ENCODE peak calls at places on chromosomes 3 and 15, in eight cellular contexts. E is uterus, F is IMR-90, V is ovary, Q is K562, K is breast epithelium, O is sigmoid colon, R is tibial nerve. T is an unnamed sample.
A peak's percentile ranks its signal among the peaks of the same experiment; 100 is the strongest.

GRCh38 chr15:55164284-55164683 is 32.5 kb downstream of the RSL24D1 start:
- DNase-seq in R (no peak), V (no peak), F (no peak), E (no peak), O (no peak), Q (no peak), K (no peak), T (no peak)

GRCh38 chr3:56590814-56591213 is 33.8 kb downstream of the CCDC66 start:
- DNase-seq in Q (no peak), R (no peak), V (no peak), E (no peak), F (peak; percentile 12), K (no peak), O (no peak), T (no peak)

GRCh38 chr3:129657261-129658046 is 51.0 kb upstream of the PLXND1 start:
- DNase-seq in F (peak; percentile 42), O (no peak), Q (no peak), V (no peak), K (no peak), E (no peak), R (no peak), T (no peak)

GRCh38 chr3:120171134-120171863 is 77.1 kb upstream of the GSK3B start:
- DNase-seq in R (no peak), E (no peak), F (peak; percentile 47), Q (no peak), O (no peak), K (no peak), V (no peak), T (no peak)

GRCh38 chr3:45778761-45779201 is 17.6 kb downstream of the SLC6A20 start:
- DNase-seq in E (no peak), Q (no peak), V (no peak), O (no peak), R (no peak), K (no peak), F (no peak), T (peak; percentile 5)

GRCh38 chr15:37015025-37015424 is 85.3 kb downstream of the MEIS2 start:
- DNase-seq in K (no peak), R (no peak), V (no peak), F (no peak), O (no peak), E (no peak), Q (no peak), T (peak; percentile 51)

GRCh38 chr3:109081746-109082510 is 36.0 kb downstream of the MORC1 start:
- DNase-seq in V (no peak), F (peak; percentile 54), E (no peak), Q (peak; percentile 14), K (no peak), O (no peak), R (peak; percentile 11), T (no peak)

GRCh38 chr3:138937690-138938055 is 9.3 kb downstream of the FOXL2 start:
- DNase-seq in F (no peak), O (peak; percentile 63), V (peak; percentile 48), E (no peak), K (no peak), Q (no peak), R (no peak), T (no peak)

GRCh38 chr15:101803676-101804075 is 367 bp downstream of the OR4F6 start:
- DNase-seq in V (no peak), O (no peak), E (no peak), Q (no peak), K (no peak), F (peak; percentile 34), R (no peak), T (no peak)

GRCh38 chr3:64174328-64174727 is 50.9 kb downstream of the PRICKLE2 start:
- DNase-seq in V (no peak), O (no peak), R (no peak), K (peak; percentile 62), Q (no peak), E (no peak), F (no peak), T (no peak)

GRCh38 chr15:34038404-34039179 is 412 bp downstream of the AVEN start:
- DNase-seq in O (peak; percentile 88), V (peak; percentile 83), K (peak; percentile 33), R (peak; percentile 58), Q (peak; percentile 75), E (peak; percentile 81), F (peak; percentile 70), T (peak; percentile 89)
- TF ChIP-seq POLR2A in O (no peak), V (peak; percentile 56), K (no peak), R (peak; percentile 56), Q (no peak), E (peak; percentile 75), F (peak; percentile 81), T (no peak)

DNA sequence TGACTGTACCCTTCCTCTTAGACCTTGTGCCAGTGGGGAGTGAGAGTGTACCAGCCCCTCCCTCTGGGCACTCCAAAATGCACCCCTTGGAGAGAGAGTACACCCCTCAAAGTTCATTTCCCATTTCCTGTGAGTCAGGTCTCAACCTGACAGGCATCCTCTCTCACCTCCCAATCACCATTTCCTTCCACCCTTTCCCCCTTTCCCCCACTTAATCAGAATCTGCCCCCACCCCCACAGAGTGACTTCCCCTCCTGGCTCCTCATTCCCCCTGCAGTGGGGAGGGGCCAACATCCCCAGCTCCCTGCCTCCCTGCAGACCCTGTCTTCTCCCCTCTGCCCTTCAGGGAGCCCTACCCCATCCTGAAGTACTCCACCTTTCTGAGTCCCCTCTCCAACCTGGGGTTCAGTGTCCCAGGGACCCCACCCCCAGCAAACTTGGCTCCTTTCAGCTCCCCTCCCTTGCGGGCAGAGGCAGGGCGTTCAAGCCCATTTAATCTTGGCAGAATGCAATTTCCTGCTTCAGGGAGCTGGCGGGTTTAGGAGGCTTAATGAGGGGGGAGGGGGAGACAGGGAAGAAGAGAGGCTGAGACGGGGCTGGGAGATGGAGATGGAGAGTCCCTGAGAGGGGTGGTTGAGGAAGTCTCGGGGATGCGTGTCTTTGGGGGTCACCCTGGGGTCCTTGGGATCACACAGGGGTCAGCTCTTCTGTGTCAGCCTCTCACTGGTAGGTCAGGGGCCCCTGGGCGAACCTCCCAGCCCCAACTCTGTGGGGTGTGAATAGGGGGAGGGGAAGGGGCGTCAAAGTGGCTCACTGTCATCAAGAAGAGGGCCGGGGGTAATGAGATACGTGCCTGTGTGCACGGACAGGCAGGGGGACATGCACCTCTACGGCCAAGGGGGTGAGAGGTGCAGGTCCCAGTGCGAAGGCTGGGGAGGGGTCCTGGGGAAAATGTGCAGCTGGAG is 16.6 kb upstream of the SEMA3F start:
- DNase-seq in F (no peak), Q (no peak), V (no peak), O (no peak), K (no peak), R (no peak), E (no peak), T (no peak)
- H3K4me3 ChIP-seq in F (no peak overlapping the region), Q (no peak overlapping the region), V (no peak overlapping the region), O (no peak overlapping the region), K (no peak overlapping the region), R (no peak overlapping the region), E (no peak overlapping the region), T (no peak overlapping the region)

GRCh38 chr15:22963546-22964125 is 16.5 kb downstream of the CYFIP1 start:
- DNase-seq in O (peak; percentile 70), Q (no peak), K (no peak), V (no peak), E (no peak), F (peak; percentile 44), R (no peak), T (no peak)

GRCh38 chr15:22960587-22960986 is 19.6 kb downstream of the CYFIP1 start:
- DNase-seq in V (no peak), R (no peak), F (no peak), K (no peak), E (no peak), O (peak; percentile 39), Q (no peak), T (peak; percentile 29)

GRCh38 chr15:22962611-22963010 is 17.6 kb downstream of the CYFIP1 start:
- DNase-seq in K (no peak), E (no peak), Q (no peak), F (no peak), O (peak; percentile 28), R (no peak), V (no peak), T (no peak)

GRCh38 chr15:22960126-22960525 is 20.0 kb downstream of the CYFIP1 start:
- DNase-seq in K (no peak), V (no peak), R (no peak), E (no peak), F (no peak), Q (no peak), O (peak; percentile 58), T (no peak)

DNA sequence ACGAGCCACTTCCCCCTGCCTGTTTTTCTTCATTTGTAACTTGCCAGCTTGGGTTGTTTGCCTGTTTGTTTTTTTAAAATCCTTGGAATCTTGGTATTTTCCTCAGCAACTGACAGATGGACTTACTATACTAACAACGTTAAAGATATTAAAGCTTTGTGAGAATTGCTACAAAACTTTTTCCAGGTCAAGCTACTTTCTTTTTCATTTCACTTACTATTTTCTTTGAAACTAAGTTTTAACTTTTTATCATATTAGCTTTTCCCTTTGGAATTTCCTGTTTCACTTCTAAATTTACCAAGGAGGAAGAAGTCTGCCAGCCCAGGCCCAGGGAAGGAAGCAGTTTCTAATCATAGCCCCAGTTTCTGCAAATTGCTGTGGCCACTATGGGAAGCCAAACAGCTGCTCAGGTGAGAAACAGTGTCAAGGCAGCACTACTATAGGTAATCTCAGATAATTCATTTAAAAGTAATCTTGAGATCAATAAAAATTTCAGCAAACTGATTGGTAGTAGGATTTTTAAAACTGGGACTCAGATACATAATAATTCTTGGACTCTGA is 18.4 kb downstream of the CYFIP1 start:
- DNase-seq in Q (no peak), R (no peak), O (peak; percentile 48), E (no peak), F (peak; percentile 41), K (no peak), V (no peak), T (no peak)
- H3K4me1 ChIP-seq in Q (no peaks in the 10 kb centered on the region), R (peaks cover 80% of the 10 kb centered on the region), O (peaks cover 79% of the 10 kb centered on the region), E (no peaks in the 10 kb centered on the region), F (peaks cover 23% of the 10 kb centered on the region), K (no peaks in the 10 kb centered on the region), V (peaks cover 11% of the 10 kb centered on the region), T (peaks cover 51% of the 10 kb centered on the region)

GRCh38 chr3:156792114-156792513 is 34.0 kb upstream of the LEKR1 start:
- DNase-seq in K (no peak), R (no peak), V (no peak), Q (no peak), O (no peak), E (no peak), F (no peak), T (no peak)

GRCh38 chr3:156787926-156788663 is 38.1 kb upstream of the LEKR1 start:
- DNase-seq in Q (peak; percentile 62), E (no peak), O (no peak), R (no peak), V (no peak), K (no peak), F (peak; percentile 97), T (no peak)

GRCh38 chr3:156792536-156792935 is 33.6 kb upstream of the LEKR1 start:
- DNase-seq in F (no peak), O (no peak), R (no peak), K (no peak), V (no peak), E (no peak), Q (no peak), T (no peak)

GRCh38 chr3:156788846-156789245 is 37.3 kb upstream of the LEKR1 start:
- DNase-seq in R (no peak), Q (no peak), V (no peak), F (peak; percentile 44), O (no peak), K (no peak), E (no peak), T (no peak)

DNA sequence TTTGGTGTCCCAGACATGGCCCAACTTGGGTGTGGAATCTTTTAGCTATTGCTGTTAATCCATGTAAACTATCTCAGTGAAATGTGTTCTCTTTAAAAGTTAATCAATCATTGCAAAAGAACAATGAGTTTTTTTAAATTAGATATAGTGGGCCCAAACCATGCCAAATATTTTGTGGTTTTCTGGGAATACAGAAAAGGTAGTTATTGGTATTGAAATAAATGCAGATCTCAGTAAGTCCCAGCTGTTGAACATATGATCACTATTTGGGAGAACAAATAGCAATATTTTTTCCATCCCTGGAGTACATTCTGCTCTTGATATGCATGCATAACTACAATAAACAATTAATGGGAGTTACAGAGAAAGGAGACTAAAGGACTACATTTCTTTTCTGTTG is 36.0 kb upstream of the LEKR1 start:
- DNase-seq in R (no peak), Q (no peak), K (no peak), F (no peak), O (no peak), V (no peak), E (no peak), T (no peak)
- TF ChIP-seq POLR2A in R (no peak), Q (no peak), K (no peak), F (no peak), O (no peak), V (no peak), E (no peak), T (no peak)

T was measured in heart left ventricle.